ENCODE peak calls at places on chromosome 12, in five cellular contexts. E is AG04450; O is cardiac fibroblast; P is BJ; C is CD8-positive, alpha-beta T cell. T is an unnamed sample.

GRCh38 chr12:23008613-23009012 is 383.6 kb downstream of the ETNK1 start:
- DNase-seq in O (no peak), C (no peak), E (no peak), P (no peak), T (no peak)

GRCh38 chr12:106429043-106429552 is 71.5 kb downstream of the POLR3B start:
- DNase-seq in C (no peak), E (no peak), O (no peak), P (no peak), T (no peak)

GRCh38 chr12:107058190-107058589 is 35.2 kb downstream of the CRY1 start:
- DNase-seq in P (no peak), E (no peak), C (no peak), O (no peak), T (no peak)

GRCh38 chr12:27480031-27480430 is 33.5 kb downstream of the SMCO2 start:
- DNase-seq in C (no peak), P (no peak), O (no peak), E (no peak), T (no peak)

GRCh38 chr12:2662524-2662923 is 132.2 kb upstream of the FKBP4 start:
- DNase-seq in C (no peak), P (no peak), O (no peak), E (no peak), T (no peak)

GRCh38 chr12:54439521-54440255 is 20.6 kb upstream of the ITGA5 start:
- DNase-seq in P (peak), O (peak), E (peak), C (no peak), T (no peak)

GRCh38 chr12:105409881-105410471 is 79.5 kb downstream of the C12orf75 start:
- DNase-seq in O (peak), P (no peak), E (no peak), C (no peak), T (peak)

GRCh38 chr12:110744176-110744575 is 1.5 kb upstream of the PPP1CC start:
- DNase-seq in O (peak), P (no peak), E (no peak), C (no peak), T (peak)

GRCh38 chr12:124094733-124095132 is 121.7 kb downstream of the ZNF664 start:
- DNase-seq in C (no peak), O (no peak), E (no peak), P (no peak), T (no peak)

GRCh38 chr12:63079791-63080395 is 71.1 kb downstream of the AVPR1A start:
- DNase-seq in C (no peak), E (no peak), O (peak), P (no peak), T (no peak)

GRCh38 chr12:90896164-90896563 is 58.8 kb downstream of the CCER1 start:
- DNase-seq in C (no peak), P (peak), E (peak), O (peak), T (no peak)

GRCh38 chr12:116672842-116673516 is 64.9 kb downstream of the SPRING1 start:
- DNase-seq in E (no peak), P (no peak), O (no peak), C (no peak), T (no peak)

GRCh38 chr12:43063642-43064041 is 474.1 kb upstream of the PRICKLE1 start:
- DNase-seq in O (peak), C (no peak), E (peak), P (peak), T (no peak)

GRCh38 chr12:67477682-67478265 is 170.8 kb upstream of the DYRK2 start:
- DNase-seq in C (no peak), O (no peak), E (no peak), P (no peak), T (no peak)

GRCh38 chr12:93889516-93890202 is 212.5 kb downstream of the CRADD start:
- DNase-seq in E (no peak), C (no peak), O (no peak), P (no peak), T (no peak)

GRCh38 chr12:19953734-19954133 is 414.6 kb upstream of the PDE3A start:
- DNase-seq in E (no peak), O (no peak), C (no peak), P (no peak), T (no peak)

GRCh38 chr12:55720071-55720564 is at the start of gene RDH5:
- DNase-seq in C (no peak), E (no peak), O (peak), P (no peak), T (peak)

GRCh38 chr12:39490500-39491276 is 47.8 kb upstream of the KIF21A start:
- DNase-seq in O (peak), E (no peak), C (no peak), P (no peak), T (no peak)

GRCh38 chr12:26233620-26234019 is 38.2 kb downstream of the SSPN start:
- DNase-seq in P (no peak), C (no peak), O (peak), E (peak), T (no peak)

GRCh38 chr12:85041395-85041794 is 5.2 kb downstream of the LRRIQ1 start:
- DNase-seq in P (no peak), O (no peak), C (no peak), E (no peak), T (no peak)

GRCh38 chr12:85036736-85037135 is 585 bp downstream of the LRRIQ1 start:
- DNase-seq in P (no peak), O (no peak), C (no peak), E (no peak), T (no peak)

DNA sequence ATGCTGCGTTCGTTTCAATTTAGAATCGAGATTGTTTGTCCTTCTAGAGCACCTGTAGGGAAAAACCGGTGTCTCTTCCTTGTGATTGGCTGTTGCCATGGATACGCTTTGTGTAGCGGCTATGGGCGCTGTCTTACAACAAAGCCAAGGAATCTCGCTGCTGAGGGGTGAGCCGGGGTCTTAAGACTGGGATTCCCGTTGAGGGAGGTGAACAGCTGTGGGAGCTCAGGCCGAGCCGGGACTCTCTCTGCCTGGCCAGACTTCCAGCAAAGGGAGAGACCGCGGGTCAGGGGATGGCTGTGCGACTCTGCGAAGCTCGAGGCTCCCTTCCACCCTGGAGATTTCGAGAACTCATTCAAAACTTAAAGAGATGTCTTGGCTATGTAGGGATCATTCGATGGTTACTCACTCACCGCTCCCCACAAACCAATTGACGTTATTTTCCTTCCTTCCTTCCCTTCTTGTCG is at the start of the genes LRRIQ1 and TSPAN19:
- DNase-seq in E (peak), O (peak), P (no peak), C (no peak), T (peak)
- H3K4me3 ChIP-seq in E (peak), O (peak), P (peak), C (peak), T (no peak)

DNA sequence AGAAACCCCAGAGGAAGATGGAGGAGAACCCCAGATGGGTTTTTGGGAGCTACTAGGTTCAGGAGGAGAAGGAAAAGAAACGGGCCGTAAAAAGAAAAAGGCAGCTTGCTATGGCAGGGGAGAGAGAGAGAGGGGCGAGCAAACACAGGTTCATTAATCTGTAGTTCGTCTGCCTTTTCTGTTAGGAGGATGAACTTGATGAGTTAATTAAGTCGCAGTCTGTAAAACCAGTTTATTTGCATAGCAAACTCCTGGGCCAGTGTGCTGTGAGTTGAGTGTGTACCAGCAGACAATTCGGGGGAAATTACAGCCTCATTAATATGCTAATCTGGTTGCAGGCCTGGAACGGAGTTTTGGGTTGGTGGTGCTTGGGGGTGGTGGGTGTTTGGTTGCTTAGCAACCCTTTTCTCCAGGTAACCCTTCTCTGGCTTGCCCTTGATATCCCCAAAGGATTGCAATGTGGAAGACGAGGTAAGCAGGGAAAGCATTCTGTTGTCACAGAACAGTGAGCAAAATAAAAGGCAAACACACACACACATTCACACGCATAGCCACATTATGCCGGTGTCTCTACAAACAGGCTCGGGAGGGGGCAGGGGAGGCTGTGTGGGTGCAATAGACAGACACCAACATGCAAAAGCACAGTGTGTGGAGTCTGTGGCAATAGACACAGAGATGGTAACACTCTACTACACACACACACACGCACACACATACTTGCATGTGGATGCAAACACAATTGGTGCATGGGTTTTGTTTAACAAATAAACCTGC is 29.2 kb upstream of the LHX5 start:
- DNase-seq in E (no peak), P (no peak), O (no peak), C (no peak), T (no peak)
- H3K4me3 ChIP-seq in E (no peak), P (no peak), O (no peak), C (no peak), T (no peak)

GRCh38 chr12:47222960-47223847 is 143.4 kb upstream of the AMIGO2 start:
- DNase-seq in P (no peak), E (no peak), C (no peak), O (peak), T (no peak)

GRCh38 chr12:47219243-47219642 is 139.5 kb upstream of the AMIGO2 start:
- DNase-seq in O (peak), P (no peak), C (no peak), E (no peak), T (no peak)

GRCh38 chr12:47222592-47222959 is 142.8 kb upstream of the AMIGO2 start:
- DNase-seq in P (no peak), C (no peak), E (no peak), O (no peak), T (no peak)

GRCh38 chr12:47223848-47224213 is 144.1 kb upstream of the AMIGO2 start:
- DNase-seq in E (no peak), O (peak), C (no peak), P (no peak), T (no peak)

GRCh38 chr12:47221256-47222023 is 141.7 kb upstream of the AMIGO2 start:
- DNase-seq in O (no peak), C (no peak), P (no peak), E (no peak), T (no peak)
- H3K4me3 ChIP-seq in O (no peak), C (peak), P (no peak), E (no peak), T (no peak)

GRCh38 chr12:70467908-70468733 is 102.0 kb downstream of the KCNMB4 start:
- DNase-seq in P (no peak), C (no peak), O (no peak), E (no peak), T (no peak)

GRCh38 chr12:70466753-70467152 is 100.7 kb downstream of the KCNMB4 start:
- DNase-seq in P (no peak), O (no peak), C (no peak), E (no peak), T (no peak)

GRCh38 chr12:70467476-70467875 is 101.4 kb downstream of the KCNMB4 start:
- DNase-seq in E (no peak), O (no peak), C (no peak), P (no peak), T (no peak)

GRCh38 chr12:70469221-70469820 is 103.2 kb downstream of the KCNMB4 start:
- DNase-seq in O (no peak), C (no peak), E (no peak), P (no peak), T (no peak)

DNA sequence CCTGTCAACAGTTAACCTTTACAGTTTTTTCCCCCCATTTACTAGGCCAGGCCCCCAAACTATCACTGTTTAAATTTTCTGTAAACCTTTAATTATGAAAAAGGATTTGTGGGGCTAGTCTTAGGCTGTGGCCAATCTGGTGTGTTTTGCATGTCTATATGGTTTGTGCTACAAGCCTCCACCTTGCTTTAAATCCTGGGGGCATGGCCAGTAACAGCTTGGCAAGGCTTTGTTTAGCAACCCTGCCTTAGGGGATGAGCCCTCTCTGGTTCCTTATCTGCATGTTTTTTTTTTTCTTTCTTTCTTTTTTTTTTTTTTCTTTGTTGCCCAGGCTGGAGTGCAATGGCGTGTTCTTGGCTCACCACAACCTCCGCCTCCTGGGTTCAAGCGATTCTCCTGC is 102.7 kb downstream of the KCNMB4 start:
- DNase-seq in O (no peak), P (no peak), C (no peak), E (no peak), T (no peak)
- H3K4me3 ChIP-seq in O (no peak), P (no peak), C (no peak), E (no peak), T (no peak)

GRCh38 chr12:64889434-64890216 is 65.2 kb downstream of the TBC1D30 start:
- DNase-seq in E (no peak), P (no peak), C (no peak), O (no peak), T (no peak)
- H3K4me3 ChIP-seq in E (no peak), P (no peak), C (no peak), O (no peak), T (no peak)

GRCh38 chr12:57094194-57095160 is 5.6 kb downstream of the NAB2 start:
- DNase-seq in O (no peak), E (no peak), P (no peak), C (no peak), T (peak)
- H3K4me3 ChIP-seq in O (no peak), E (peak), P (no peak), C (no peak), T (no peak)

GRCh38 chr12:51846209-51846779 is 2.2 kb downstream of the FIGNL2 start:
- DNase-seq in C (no peak), O (no peak), E (no peak), P (no peak), T (no peak)
- H3K4me3 ChIP-seq in C (no peak), O (no peak), E (no peak), P (no peak), T (no peak)

GRCh38 chr12:50059440-50060119 is 2.2 kb downstream of the ASIC1 start:
- DNase-seq in E (no peak), C (peak), P (no peak), O (no peak), T (no peak)

GRCh38 chr12:50060120-50060468 is 2.7 kb downstream of the ASIC1 start:
- DNase-seq in C (no peak), E (no peak), P (no peak), O (no peak), T (no peak)

GRCh38 chr12:50061172-50061571 is 3.8 kb downstream of the ASIC1 start:
- DNase-seq in C (no peak), E (no peak), O (no peak), P (no peak), T (no peak)

GRCh38 chr12:50062733-50063452 is 5.5 kb downstream of the ASIC1 start:
- DNase-seq in C (no peak), P (no peak), O (no peak), E (no peak), T (peak)

DNA sequence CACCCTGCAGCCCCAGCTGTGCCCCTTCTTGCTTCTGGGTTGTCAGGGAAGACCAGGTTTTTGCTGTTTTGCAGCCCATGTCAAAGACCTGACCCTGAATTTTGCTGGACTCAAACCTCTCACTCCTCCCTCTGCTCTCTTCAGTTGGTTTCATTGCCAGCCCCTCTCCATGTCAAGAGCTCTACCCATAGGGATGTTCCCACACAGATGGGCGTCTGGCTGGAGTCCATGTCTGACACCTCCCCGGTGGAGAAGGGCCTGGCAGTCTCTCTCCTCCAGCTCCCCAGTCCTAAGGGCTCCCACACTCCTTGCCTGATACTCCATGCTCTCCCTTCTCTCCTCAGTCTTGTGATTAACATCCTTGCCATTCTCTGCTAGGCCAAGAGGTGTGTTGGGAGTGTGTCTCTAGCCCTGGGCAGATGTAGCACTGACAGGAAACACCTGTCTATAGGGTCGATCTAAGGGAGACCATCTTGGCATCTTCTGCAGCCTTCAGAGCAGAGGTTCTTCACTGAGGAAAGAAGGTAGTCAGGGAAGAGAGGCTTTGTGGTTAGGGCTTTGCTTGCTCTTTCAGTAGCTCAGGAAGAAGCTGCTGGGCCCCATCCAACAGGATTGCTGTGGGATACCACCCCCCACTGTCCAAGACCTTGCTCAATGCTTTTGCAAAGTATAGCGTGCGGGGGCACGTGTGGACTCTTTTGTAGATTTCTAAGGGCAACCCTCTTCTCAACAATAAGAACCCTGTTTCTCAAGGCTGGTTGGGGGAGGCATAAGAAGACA is 4.7 kb downstream of the ASIC1 start:
- DNase-seq in P (no peak), C (no peak), O (no peak), E (no peak), T (no peak)
- H3K4me3 ChIP-seq in P (no peak), C (no peak), O (no peak), E (no peak), T (no peak)

DNA sequence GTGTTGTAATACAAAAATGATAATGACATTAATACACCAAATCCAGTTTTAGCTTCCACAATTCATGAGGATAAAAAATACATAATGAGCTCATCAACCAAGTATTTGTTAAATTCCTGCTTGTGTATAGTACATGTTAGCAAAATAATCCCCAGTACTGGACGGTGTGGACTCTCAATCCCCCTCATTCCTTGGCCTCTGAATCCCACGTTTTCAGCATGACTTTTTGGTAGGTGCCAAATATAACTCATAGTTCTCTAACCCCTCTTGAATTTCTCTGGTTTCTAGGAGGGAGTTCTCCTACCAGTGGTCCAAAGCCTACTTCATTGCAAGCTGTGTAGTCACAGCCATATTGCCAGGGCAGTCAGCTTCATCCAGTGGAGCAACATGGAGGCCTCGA is 41.4 kb upstream of the EPS8 start:
- DNase-seq in E (no peak), P (no peak), C (no peak), O (peak), T (no peak)
- H3K4me3 ChIP-seq in E (no peak), P (no peak), C (no peak), O (no peak), T (no peak)